ENCODE peak calls at places on chromosomes 4 and X, in nine cellular contexts. T is adipocyte; Q is right atrium auricular region; J is ovary; O is H9; P is fibroblast of lung; L is body of pancreas; N is CD8-positive, alpha-beta memory T cell; R is SJSA1. Z is an unnamed sample.

GRCh38 chrX:30659421-30659820 is 6.2 kb downstream of the GK start:
- DNase-seq in T (peak; percentile 59), Q (no peak), J (no peak), O (no peak), P (peak; percentile 58), L (no peak), N (no peak), R (peak; percentile 5), Z (no peak)

GRCh38 chrX:49878128-49878833 is 1.0 kb upstream of the USP27X start:
- DNase-seq in T (no peak), Q (no peak), J (peak; percentile 27), O (no peak), P (no peak), L (no peak), N (no peak), R (no peak), Z (no peak)

GRCh38 chrX:12583543-12583942 is 207.7 kb upstream of the PRPS2 start:
- DNase-seq in T (no peak), Q (no peak), J (no peak), O (peak; percentile 26), P (no peak), L (no peak), N (no peak), R (no peak), Z (no peak)

GRCh38 chr4:128757712-128758111 is 51.8 kb upstream of the JADE1 start:
- DNase-seq in T (peak; percentile 7), Q (peak; percentile 65), J (no peak), O (peak; percentile 52), P (no peak), L (peak; percentile 56), N (no peak), R (no peak), Z (no peak)

GRCh38 chrX:85994787-85995186 is 52.6 kb downstream of the CHM start:
- DNase-seq in T (peak; percentile 45), Q (no peak), J (no peak), O (no peak), P (no peak), L (no peak), N (no peak), R (no peak), Z (no peak)

GRCh38 chr4:123826896-123827295 is 430.3 kb downstream of the SPRY1 start:
- DNase-seq in T (peak; percentile 52), Q (peak; percentile 71), J (peak; percentile 47), O (no peak), P (peak; percentile 79), L (no peak), N (no peak), R (peak; percentile 79), Z (no peak)

GRCh38 chr4:113564493-113564892 is 197.0 kb downstream of the CAMK2D start:
- DNase-seq in T (no peak), Q (no peak), J (no peak), O (no peak), P (no peak), L (no peak), N (no peak), R (no peak), Z (no peak)

GRCh38 chrX:41603591-41603990 is 85.2 kb upstream of the GPR34 start:
- DNase-seq in T (no peak), Q (no peak), J (no peak), O (no peak), P (no peak), L (no peak), N (no peak), R (no peak), Z (no peak)

GRCh38 chrX:2705036-2705435 is 13.9 kb downstream of the CD99 start:
- DNase-seq in T (no peak), Q (no peak), J (no peak), O (no peak), P (peak; percentile 54), L (peak; percentile 71), N (no peak), R (no peak), Z (no peak)

GRCh38 chr4:17595471-17596005 is 18.5 kb downstream of the LAP3 start:
- DNase-seq in T (no peak), Q (no peak), J (no peak), O (no peak), P (no peak), L (peak; percentile 32), N (no peak), R (no peak), Z (no peak)

GRCh38 chr4:169099775-169100180 is 89.7 kb upstream of the CBR4 start:
- DNase-seq in T (peak; percentile 84), Q (no peak), J (peak; percentile 60), O (no peak), P (peak; percentile 83), L (peak; percentile 19), N (no peak), R (no peak), Z (no peak)

GRCh38 chrX:55167124-55167523 is 53.0 kb upstream of the PAGE5 start:
- DNase-seq in T (no peak), Q (no peak), J (no peak), O (no peak), P (no peak), L (no peak), N (no peak), R (no peak), Z (no peak)

GRCh38 chrX:63434665-63435064 is 83.5 kb upstream of the SPIN4 start:
- DNase-seq in T (no peak), Q (no peak), J (no peak), O (peak; percentile 43), P (peak; percentile 58), L (peak; percentile 2), N (no peak), R (no peak), Z (no peak)

GRCh38 chr4:152479428-152480026 is 56.4 kb downstream of the FBXW7 start:
- DNase-seq in T (no peak), Q (no peak), J (no peak), O (no peak), P (peak; percentile 83), L (no peak), N (no peak), R (no peak), Z (no peak)

GRCh38 chrX:136577562-136577961 is 45.5 kb downstream of the VGLL1 start:
- DNase-seq in T (peak; percentile 65), Q (peak; percentile 61), J (peak; percentile 63), O (peak; percentile 64), P (peak; percentile 23), L (peak; percentile 42), N (peak; percentile 51), R (peak; percentile 1), Z (peak; percentile 46)

GRCh38 chr4:174117445-174117844 is 166.0 kb downstream of the FBXO8 start:
- DNase-seq in T (no peak), Q (no peak), J (no peak), O (no peak), P (no peak), L (no peak), N (no peak), R (no peak), Z (no peak)

GRCh38 chrX:112688242-112688641 is 8.5 kb upstream of the LHFPL1 start:
- DNase-seq in T (no peak), Q (no peak), J (no peak), O (no peak), P (no peak), L (no peak), N (no peak), R (no peak), Z (no peak)

GRCh38 chr4:3202836-3203820 is 45.8 kb upstream of the MSANTD1 start:
- DNase-seq in T (peak; percentile 25), Q (no peak), J (peak; percentile 33), O (no peak), P (no peak), L (peak; percentile 32), N (no peak), R (no peak), Z (no peak)

GRCh38 chr4:74539043-74539790 is 94.3 kb downstream of the AREG start:
- DNase-seq in T (no peak), Q (no peak), J (no peak), O (no peak), P (peak; percentile 53), L (no peak), N (no peak), R (no peak), Z (no peak)
- H3K4me1 ChIP-seq in T (peaks cover 34% of the 10 kb centered on the region), Q (no peaks in the 10 kb centered on the region), J (peaks cover 2% of the 10 kb centered on the region), O (no peaks in the 10 kb centered on the region), P (peaks cover 2% of the 10 kb centered on the region), L (peaks cover 12% of the 10 kb centered on the region), N (no peaks in the 10 kb centered on the region), R (peaks cover 6% of the 10 kb centered on the region), Z (no peaks in the 10 kb centered on the region)

DNA sequence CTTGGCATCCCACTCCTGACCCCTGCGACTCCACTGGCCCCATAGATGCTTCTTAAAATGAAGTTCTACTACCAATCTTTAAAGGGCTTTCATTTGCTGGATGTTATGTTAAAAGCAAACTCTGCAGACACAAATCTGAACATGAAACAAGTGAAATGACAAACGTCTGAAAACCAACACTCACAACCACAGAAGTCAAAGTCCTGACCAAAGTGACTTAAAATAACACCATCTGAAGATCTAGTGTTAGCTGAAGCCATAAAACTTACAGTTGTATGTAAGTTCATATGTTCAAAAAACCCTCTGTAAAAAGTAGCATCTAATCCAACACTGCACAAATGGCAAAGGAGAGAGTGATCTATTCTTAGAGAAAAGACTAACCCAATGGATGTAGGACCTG is 178.7 kb downstream of the SH3KBP1 start:
- DNase-seq in T (no peak), Q (no peak), J (no peak), O (no peak), P (no peak), L (no peak), N (no peak), R (no peak), Z (no peak)
- H3K4me1 ChIP-seq in T (peaks cover 9% of the 10 kb centered on the region), Q (no peaks in the 10 kb centered on the region), J (no peaks in the 10 kb centered on the region), O (no peaks in the 10 kb centered on the region), P (no peaks in the 10 kb centered on the region), L (no peaks in the 10 kb centered on the region), N (peaks cover 18% of the 10 kb centered on the region), R (peaks cover 33% of the 10 kb centered on the region), Z (no peaks in the 10 kb centered on the region)

GRCh38 chrX:154718607-154719006 is 32.3 kb downstream of the GAB3 start:
- DNase-seq in T (no peak), Q (no peak), J (no peak), O (no peak), P (no peak), L (no peak), N (no peak), R (no peak), Z (no peak)

GRCh38 chrX:154719132-154719675 is 31.7 kb downstream of the GAB3 start:
- DNase-seq in T (no peak), Q (no peak), J (no peak), O (no peak), P (peak; percentile 84), L (peak; percentile 18), N (peak; percentile 34), R (no peak), Z (peak; percentile 49)

GRCh38 chrX:154720067-154720466 is 30.8 kb downstream of the GAB3 start:
- DNase-seq in T (no peak), Q (no peak), J (no peak), O (no peak), P (no peak), L (no peak), N (no peak), R (no peak), Z (no peak)

GRCh38 chrX:154715825-154716224 is 35.1 kb downstream of the GAB3 start:
- DNase-seq in T (no peak), Q (no peak), J (no peak), O (peak; percentile 30), P (no peak), L (no peak), N (no peak), R (no peak), Z (no peak)

GRCh38 chrX:154717824-154718223 is 33.1 kb downstream of the GAB3 start:
- DNase-seq in T (no peak), Q (no peak), J (no peak), O (no peak), P (peak; percentile 84), L (peak; percentile 26), N (peak; percentile 35), R (peak; percentile 66), Z (no peak)
- H3K4me1 ChIP-seq in T (peaks cover 11% of the 10 kb centered on the region), Q (no peaks in the 10 kb centered on the region), J (no peaks in the 10 kb centered on the region), O (no peaks in the 10 kb centered on the region), P (no peaks in the 10 kb centered on the region), L (no peaks in the 10 kb centered on the region), N (peaks cover 48% of the 10 kb centered on the region), R (peaks cover 34% of the 10 kb centered on the region), Z (peaks cover 29% of the 10 kb centered on the region)

GRCh38 chr4:10205223-10205622 is 88.6 kb upstream of the WDR1 start:
- DNase-seq in T (no peak), Q (no peak), J (no peak), O (no peak), P (no peak), L (no peak), N (no peak), R (no peak), Z (no peak)
- H3K4me1 ChIP-seq in T (peaks cover 14% of the 10 kb centered on the region), Q (no peaks in the 10 kb centered on the region), J (no peaks in the 10 kb centered on the region), O (no peaks in the 10 kb centered on the region), P (no peaks in the 10 kb centered on the region), L (no peaks in the 10 kb centered on the region), N (no peaks in the 10 kb centered on the region), R (no peaks in the 10 kb centered on the region), Z (no peaks in the 10 kb centered on the region)